ENCODE peak calls at places on chromosomes 2 and 18, in five cellular contexts. One of them, this sample, is unnamed.

GRCh38 chr2:72037322-72037721 is 110.3 kb downstream of the CYP26B1 start:
- DNase-seq in HFF-Myc: no peak
- DNase-seq in uterus: no peak
- DNase-seq in Karpas-422: no peak
- DNase-seq in astrocyte of the spinal cord: no peak
- DNase-seq in this sample: no peak

GRCh38 chr2:239311132-239312040 is 89.4 kb downstream of the HDAC4 start:
- DNase-seq in Karpas-422: no peak
- DNase-seq in uterus: peak
- DNase-seq in HFF-Myc: no peak
- DNase-seq in astrocyte of the spinal cord: no peak
- DNase-seq in this sample: no peak

GRCh38 chr2:235229236-235229635 is 264.6 kb upstream of the AGAP1 start:
- DNase-seq in astrocyte of the spinal cord: no peak
- DNase-seq in uterus: no peak
- DNase-seq in HFF-Myc: no peak
- DNase-seq in Karpas-422: no peak
- DNase-seq in this sample: no peak

GRCh38 chr2:30584116-30584515 is 137.1 kb downstream of the LCLAT1 start:
- DNase-seq in Karpas-422: no peak
- DNase-seq in astrocyte of the spinal cord: no peak
- DNase-seq in uterus: no peak
- DNase-seq in HFF-Myc: no peak
- DNase-seq in this sample: no peak

GRCh38 chr2:42110287-42110973 is 58.7 kb upstream of the EML4 start:
- DNase-seq in astrocyte of the spinal cord: peak
- DNase-seq in HFF-Myc: no peak
- DNase-seq in uterus: no peak
- DNase-seq in Karpas-422: no peak
- DNase-seq in this sample: no peak

GRCh38 chr2:221397179-221397578 is 174.9 kb downstream of the EPHA4 start:
- DNase-seq in uterus: no peak
- DNase-seq in Karpas-422: no peak
- DNase-seq in astrocyte of the spinal cord: no peak
- DNase-seq in HFF-Myc: no peak
- DNase-seq in this sample: no peak

GRCh38 chr2:227617316-227618250 is at the start of gene SCYGR4:
- DNase-seq in uterus: no peak
- DNase-seq in Karpas-422: no peak
- DNase-seq in HFF-Myc: no peak
- DNase-seq in astrocyte of the spinal cord: peak
- DNase-seq in this sample: no peak

GRCh38 chr2:2847131-2847740 is 516.2 kb upstream of the MYT1L start:
- DNase-seq in uterus: no peak
- DNase-seq in Karpas-422: no peak
- DNase-seq in HFF-Myc: no peak
- DNase-seq in astrocyte of the spinal cord: no peak
- DNase-seq in this sample: no peak

GRCh38 chr2:208620487-208620978 is 213.9 kb downstream of the PTH2R start:
- DNase-seq in Karpas-422: no peak
- DNase-seq in astrocyte of the spinal cord: no peak
- DNase-seq in HFF-Myc: no peak
- DNase-seq in uterus: no peak
- DNase-seq in this sample: no peak

GRCh38 chr2:59184281-59185020 is 943.3 kb upstream of the FANCL start:
- DNase-seq in Karpas-422: no peak
- DNase-seq in uterus: no peak
- DNase-seq in HFF-Myc: no peak
- DNase-seq in astrocyte of the spinal cord: peak
- DNase-seq in this sample: peak

GRCh38 chr2:231670892-231671616 is 37.3 kb upstream of the PTMA start:
- DNase-seq in Karpas-422: peak
- DNase-seq in astrocyte of the spinal cord: no peak
- DNase-seq in uterus: no peak
- DNase-seq in HFF-Myc: no peak
- DNase-seq in this sample: no peak

GRCh38 chr2:205660521-205661124 is 21.7 kb upstream of the NRP2 start:
- DNase-seq in astrocyte of the spinal cord: peak
- DNase-seq in Karpas-422: no peak
- DNase-seq in uterus: peak
- DNase-seq in HFF-Myc: peak
- DNase-seq in this sample: peak

GRCh38 chr2:238702276-238702675 is 145.6 kb upstream of the TWIST2 start:
- DNase-seq in HFF-Myc: no peak
- DNase-seq in astrocyte of the spinal cord: no peak
- DNase-seq in uterus: no peak
- DNase-seq in Karpas-422: no peak
- DNase-seq in this sample: no peak

GRCh38 chr2:61995515-61995914 is 90.0 kb downstream of the COMMD1 start:
- DNase-seq in uterus: no peak
- DNase-seq in Karpas-422: no peak
- DNase-seq in HFF-Myc: no peak
- DNase-seq in astrocyte of the spinal cord: no peak
- DNase-seq in this sample: no peak

GRCh38 chr2:172704072-172704936 is 31.3 kb upstream of the RAPGEF4 start:
- DNase-seq in uterus: no peak
- DNase-seq in astrocyte of the spinal cord: peak
- DNase-seq in Karpas-422: peak
- DNase-seq in HFF-Myc: peak
- DNase-seq in this sample: no peak

GRCh38 chr2:44748-45341 is 1.5 kb downstream of the FAM110C start:
- DNase-seq in uterus: no peak
- DNase-seq in astrocyte of the spinal cord: no peak
- DNase-seq in Karpas-422: no peak
- DNase-seq in HFF-Myc: no peak
- DNase-seq in this sample: no peak

GRCh38 chr2:152542995-152543481 is 174.2 kb downstream of the PRPF40A start:
- DNase-seq in uterus: no peak
- DNase-seq in HFF-Myc: peak
- DNase-seq in Karpas-422: no peak
- DNase-seq in astrocyte of the spinal cord: peak
- DNase-seq in this sample: peak

GRCh38 chr18:44687421-44687820 is 6.7 kb downstream of the SETBP1 start:
- DNase-seq in Karpas-422: no peak
- DNase-seq in uterus: no peak
- DNase-seq in astrocyte of the spinal cord: no peak
- DNase-seq in HFF-Myc: peak
- DNase-seq in this sample: no peak

GRCh38 chr2:160909781-160910242 is 250.4 kb upstream of the TANK start:
- DNase-seq in uterus: no peak
- DNase-seq in astrocyte of the spinal cord: peak
- DNase-seq in HFF-Myc: no peak
- DNase-seq in Karpas-422: no peak
- DNase-seq in this sample: no peak

GRCh38 chr18:48408727-48409590 is at the start of gene ZBTB7C:
- DNase-seq in HFF-Myc: no peak
- DNase-seq in uterus: no peak
- DNase-seq in astrocyte of the spinal cord: no peak
- DNase-seq in Karpas-422: no peak
- DNase-seq in this sample: no peak

GRCh38 chr2:151526572-151527090 is 116.9 kb downstream of the RIF1 start:
- DNase-seq in astrocyte of the spinal cord: no peak
- DNase-seq in uterus: no peak
- DNase-seq in Karpas-422: no peak
- DNase-seq in HFF-Myc: no peak
- DNase-seq in this sample: no peak

GRCh38 chr2:237861-238260 is 26.0 kb downstream of the SH3YL1 start:
- DNase-seq in Karpas-422: no peak
- DNase-seq in HFF-Myc: no peak
- DNase-seq in astrocyte of the spinal cord: no peak
- DNase-seq in uterus: no peak
- DNase-seq in this sample: no peak

GRCh38 chr18:75231053-75231406 is 20.4 kb downstream of the TSHZ1 start:
- DNase-seq in Karpas-422: no peak
- DNase-seq in HFF-Myc: no peak
- DNase-seq in uterus: no peak
- DNase-seq in astrocyte of the spinal cord: no peak
- DNase-seq in this sample: no peak

GRCh38 chr18:33839452-33840225 is 261.6 kb downstream of the ASXL3 start:
- DNase-seq in Karpas-422: peak
- DNase-seq in uterus: no peak
- DNase-seq in HFF-Myc: peak
- DNase-seq in astrocyte of the spinal cord: peak
- DNase-seq in this sample: no peak

GRCh38 chr18:48545690-48546365 is 7.0 kb downstream of the CTIF start:
- DNase-seq in astrocyte of the spinal cord: peak
- DNase-seq in Karpas-422: no peak
- DNase-seq in HFF-Myc: no peak
- DNase-seq in uterus: peak
- DNase-seq in this sample: no peak

GRCh38 chr18:29753379-29753778 is 1289.2 kb downstream of the DSC3 start:
- DNase-seq in Karpas-422: no peak
- DNase-seq in HFF-Myc: no peak
- DNase-seq in astrocyte of the spinal cord: peak
- DNase-seq in uterus: no peak
- DNase-seq in this sample: peak

GRCh38 chr2:2763351-2763997 is 432.4 kb upstream of the MYT1L start:
- DNase-seq in HFF-Myc: no peak
- DNase-seq in astrocyte of the spinal cord: no peak
- DNase-seq in uterus: no peak
- DNase-seq in Karpas-422: no peak
- DNase-seq in this sample: no peak

GRCh38 chr2:217162533-217162932 is 302.7 kb upstream of the TNP1 start:
- DNase-seq in uterus: no peak
- DNase-seq in HFF-Myc: peak
- DNase-seq in astrocyte of the spinal cord: peak
- DNase-seq in Karpas-422: no peak
- DNase-seq in this sample: peak

GRCh38 chr2:170690671-170691070 is 24.5 kb upstream of the SP5 start:
- DNase-seq in Karpas-422: no peak
- DNase-seq in astrocyte of the spinal cord: no peak
- DNase-seq in HFF-Myc: no peak
- DNase-seq in uterus: no peak
- DNase-seq in this sample: no peak

GRCh38 chr18:9137168-9138066 is 836 bp downstream of the ANKRD12 start:
- DNase-seq in HFF-Myc: peak
- DNase-seq in Karpas-422: peak
- DNase-seq in uterus: peak
- DNase-seq in astrocyte of the spinal cord: peak
- DNase-seq in this sample: peak

GRCh38 chr2:30611572-30611971 is 164.5 kb downstream of the LCLAT1 start:
- DNase-seq in HFF-Myc: no peak
- DNase-seq in uterus: no peak
- DNase-seq in Karpas-422: no peak
- DNase-seq in astrocyte of the spinal cord: no peak
- DNase-seq in this sample: no peak

GRCh38 chr2:29233428-29233827 is 118.2 kb downstream of the CLIP4 start:
- DNase-seq in Karpas-422: no peak
- DNase-seq in uterus: no peak
- DNase-seq in HFF-Myc: no peak
- DNase-seq in astrocyte of the spinal cord: no peak
- DNase-seq in this sample: no peak

GRCh38 chr2:126507425-126507867 is 148.5 kb upstream of the GYPC start:
- DNase-seq in uterus: no peak
- DNase-seq in astrocyte of the spinal cord: no peak
- DNase-seq in HFF-Myc: no peak
- DNase-seq in Karpas-422: no peak
- DNase-seq in this sample: no peak

GRCh38 chr2:190340369-190340768 is 3.0 kb upstream of the INPP1 start:
- DNase-seq in astrocyte of the spinal cord: no peak
- DNase-seq in HFF-Myc: no peak
- DNase-seq in Karpas-422: no peak
- DNase-seq in uterus: no peak
- DNase-seq in this sample: no peak
- H3K4me3 ChIP-seq in astrocyte of the spinal cord: no peak
- H3K4me3 ChIP-seq in HFF-Myc: no peak
- H3K4me3 ChIP-seq in Karpas-422: no peak
- H3K4me3 ChIP-seq in uterus: no peak
- H3K4me3 ChIP-seq in this sample: no peak

GRCh38 chr2:204109681-204110080 is 173.1 kb downstream of the ICOS start:
- DNase-seq in uterus: peak
- DNase-seq in HFF-Myc: no peak
- DNase-seq in astrocyte of the spinal cord: no peak
- DNase-seq in Karpas-422: no peak
- DNase-seq in this sample: no peak
- H3K4me3 ChIP-seq in uterus: no peak
- H3K4me3 ChIP-seq in HFF-Myc: no peak
- H3K4me3 ChIP-seq in astrocyte of the spinal cord: no peak
- H3K4me3 ChIP-seq in Karpas-422: no peak
- H3K4me3 ChIP-seq in this sample: no peak

DNA sequence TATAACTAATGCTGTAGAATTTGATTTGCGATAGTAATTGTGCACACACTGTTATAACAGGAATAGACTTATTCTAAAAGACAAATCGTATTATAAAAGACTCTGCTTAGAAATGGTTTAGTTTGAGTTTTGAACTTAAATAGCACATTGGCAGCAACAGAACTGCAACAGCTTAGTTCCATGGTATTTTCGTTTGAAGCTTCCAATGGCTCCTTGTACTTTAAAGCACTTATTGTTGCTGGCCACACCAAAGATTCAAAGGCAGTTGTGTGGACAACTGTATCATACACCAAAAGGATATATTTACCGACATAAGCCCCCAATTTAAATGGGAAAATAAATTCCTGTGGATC is 634 bp downstream of the WIPF1 start:
- DNase-seq in HFF-Myc: no peak
- DNase-seq in Karpas-422: peak
- DNase-seq in uterus: no peak
- DNase-seq in astrocyte of the spinal cord: no peak
- DNase-seq in this sample: no peak
- H3K4me3 ChIP-seq in HFF-Myc: no peak
- H3K4me3 ChIP-seq in Karpas-422: peak
- H3K4me3 ChIP-seq in uterus: no peak
- H3K4me3 ChIP-seq in astrocyte of the spinal cord: no peak
- H3K4me3 ChIP-seq in this sample: no peak

GRCh38 chr2:105795575-105795934 is 50.8 kb downstream of the NCK2 start:
- DNase-seq in HFF-Myc: no peak
- DNase-seq in uterus: no peak
- DNase-seq in Karpas-422: no peak
- DNase-seq in astrocyte of the spinal cord: no peak
- DNase-seq in this sample: no peak

GRCh38 chr2:105794926-105795574 is 50.3 kb downstream of the NCK2 start:
- DNase-seq in Karpas-422: no peak
- DNase-seq in HFF-Myc: no peak
- DNase-seq in astrocyte of the spinal cord: no peak
- DNase-seq in uterus: no peak
- DNase-seq in this sample: no peak

GRCh38 chr2:105797298-105797819 is 52.6 kb downstream of the NCK2 start:
- DNase-seq in HFF-Myc: no peak
- DNase-seq in uterus: peak
- DNase-seq in astrocyte of the spinal cord: no peak
- DNase-seq in Karpas-422: no peak
- DNase-seq in this sample: no peak

GRCh38 chr2:105796791-105797190 is 52.1 kb downstream of the NCK2 start:
- DNase-seq in Karpas-422: no peak
- DNase-seq in astrocyte of the spinal cord: no peak
- DNase-seq in HFF-Myc: no peak
- DNase-seq in uterus: no peak
- DNase-seq in this sample: no peak

DNA sequence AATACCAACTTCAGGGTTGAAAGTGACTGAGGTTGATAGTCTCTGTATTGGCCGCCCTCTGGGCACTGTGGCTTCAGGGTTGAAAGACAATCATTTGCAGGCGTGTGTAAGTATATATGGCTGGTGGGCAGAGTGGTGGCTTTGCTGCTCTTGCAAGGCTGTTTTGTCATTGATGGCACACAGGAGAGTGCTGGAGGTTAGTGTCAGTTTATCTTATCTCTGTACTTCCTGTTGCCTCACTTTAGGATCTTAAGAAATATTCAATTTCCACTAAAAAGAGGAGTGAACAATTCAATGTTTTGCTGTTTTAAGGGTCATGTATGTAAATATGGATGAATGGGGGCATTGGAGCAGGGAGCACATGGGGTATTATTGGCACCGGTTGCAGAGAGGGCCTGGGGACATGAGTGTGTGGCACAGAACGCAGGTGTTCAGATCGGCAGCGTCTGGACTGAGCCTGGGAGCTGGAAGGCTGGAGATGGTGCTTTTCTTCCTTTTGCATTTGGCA is 51.5 kb downstream of the NCK2 start:
- DNase-seq in astrocyte of the spinal cord: no peak
- DNase-seq in uterus: no peak
- DNase-seq in Karpas-422: no peak
- DNase-seq in HFF-Myc: no peak
- DNase-seq in this sample: no peak
- H3K4me3 ChIP-seq in astrocyte of the spinal cord: no peak
- H3K4me3 ChIP-seq in uterus: no peak
- H3K4me3 ChIP-seq in Karpas-422: no peak
- H3K4me3 ChIP-seq in HFF-Myc: no peak
- H3K4me3 ChIP-seq in this sample: no peak